ENCODE peak calls at places on chromosome 17, in nine cellular contexts. J is mesothelial cell of epicardium; B is brain microvascular endothelial cell; N is colonic mucosa; K is CD4-positive, alpha-beta T cell; H is cardiac muscle cell; I is right lobe of liver; G is NB4; M is epithelial cell of esophagus. V is an unnamed sample.

GRCh38 chr17:77935121-77935571 is 23.4 kb upstream of the TNRC6C start:
- DNase-seq in N (no peak), I (peak), J (no peak), H (no peak), B (no peak), K (no peak), G (no peak), M (no peak), V (no peak)

GRCh38 chr17:78454346-78454745 is 75.9 kb downstream of the PGS1 start:
- DNase-seq in J (no peak), B (no peak), G (no peak), H (no peak), K (no peak), N (no peak), I (no peak), M (no peak), V (no peak)

GRCh38 chr17:10106067-10106466 is 92.3 kb downstream of the GAS7 start:
- DNase-seq in K (no peak), M (no peak), I (peak), H (no peak), B (no peak), N (no peak), G (no peak), J (no peak), V (no peak)

GRCh38 chr17:9905902-9906301 is 831 bp upstream of the RCVRN start:
- DNase-seq in N (no peak), B (no peak), I (no peak), K (no peak), G (peak), M (no peak), H (peak), J (no peak), V (peak)

GRCh38 chr17:49597928-49598655 is 22.4 kb downstream of the NXPH3 start:
- DNase-seq in B (no peak), M (no peak), J (no peak), N (no peak), G (no peak), H (peak), K (no peak), I (no peak), V (no peak)

GRCh38 chr17:79026345-79027273 is 2.6 kb downstream of the C1QTNF1 start:
- DNase-seq in J (no peak), B (no peak), H (peak), M (peak), I (no peak), N (peak), G (no peak), K (no peak), V (no peak)

GRCh38 chr17:20954794-20955193 is 88.0 kb downstream of the USP22 start:
- DNase-seq in H (no peak), M (no peak), K (no peak), G (no peak), I (no peak), B (no peak), J (no peak), N (no peak), V (no peak)

GRCh38 chr17:19578545-19578944 is 44.9 kb downstream of the SLC47A1 start:
- DNase-seq in G (no peak), J (no peak), H (peak), I (no peak), N (no peak), K (no peak), B (no peak), M (peak), V (no peak)

GRCh38 chr17:49406791-49407190 is 7.9 kb downstream of the PHB1 start:
- DNase-seq in G (no peak), B (no peak), H (no peak), J (no peak), K (no peak), N (no peak), I (no peak), M (no peak), V (no peak)

GRCh38 chr17:35740997-35741931 is 9.8 kb downstream of the RASL10B start:
- DNase-seq in B (no peak), M (peak), I (peak), K (no peak), H (peak), N (no peak), G (no peak), J (no peak), V (no peak)

GRCh38 chr17:79622776-79623175 is 11.9 kb upstream of the RBFOX3 start:
- DNase-seq in G (no peak), K (no peak), J (peak), I (peak), M (no peak), H (no peak), B (no peak), N (no peak), V (no peak)

GRCh38 chr17:73784015-73784603 is 139.9 kb upstream of the SDK2 start:
- DNase-seq in I (no peak), N (no peak), B (no peak), H (no peak), K (no peak), M (no peak), G (no peak), J (no peak), V (no peak)

GRCh38 chr17:82947051-82947991 is 107.5 kb upstream of the ZNF750 start:
- DNase-seq in H (no peak), M (no peak), G (no peak), K (no peak), N (no peak), I (peak), B (no peak), J (no peak), V (no peak)

GRCh38 chr17:62753562-62753961 is 54.6 kb downstream of the MARCHF10 start:
- DNase-seq in M (no peak), I (no peak), G (no peak), J (no peak), B (no peak), H (no peak), N (no peak), K (no peak), V (no peak)

GRCh38 chr17:50686494-50687199 is 21.1 kb downstream of the ANKRD40 start:
- DNase-seq in H (peak), N (peak), I (peak), M (peak), G (no peak), J (no peak), B (peak), K (no peak), V (no peak)

GRCh38 chr17:21042434-21043295 is at the start of gene USP22:
- DNase-seq in B (no peak), G (no peak), N (peak), M (no peak), K (no peak), I (no peak), H (no peak), J (peak), V (peak)

GRCh38 chr17:16287563-16288027 is 65.7 kb downstream of the CENPV start:
- DNase-seq in K (no peak), I (no peak), B (peak), N (peak), J (no peak), G (peak), H (peak), M (no peak), V (peak)

GRCh38 chr17:17078832-17079231 is 36.6 kb downstream of the MPRIP start:
- DNase-seq in M (no peak), K (no peak), G (no peak), B (no peak), N (no peak), J (no peak), H (no peak), I (no peak), V (no peak)

GRCh38 chr17:55883112-55883511 is 132.3 kb downstream of the PCTP start:
- DNase-seq in I (no peak), K (no peak), N (no peak), J (no peak), B (no peak), H (no peak), M (no peak), G (no peak), V (no peak)

GRCh38 chr17:77314601-77315000 is 173.8 kb downstream of the SEC14L1 start:
- DNase-seq in H (no peak), N (no peak), K (no peak), G (no peak), B (no peak), J (no peak), M (no peak), I (peak), V (no peak)

GRCh38 chr17:35555695-35556094 is 4.9 kb downstream of the SLFN14 start:
- DNase-seq in J (no peak), I (no peak), B (no peak), M (no peak), G (no peak), K (no peak), H (no peak), N (no peak), V (no peak)

GRCh38 chr17:82035956-82036633 is 1.4 kb downstream of the DCXR start:
- DNase-seq in J (no peak), G (no peak), N (no peak), H (no peak), I (no peak), B (no peak), K (no peak), M (no peak), V (no peak)

GRCh38 chr17:64938925-64939474 is 19.7 kb upstream of the LRRC37A3 start:
- DNase-seq in M (peak), I (peak), H (peak), N (peak), B (peak), K (peak), J (no peak), G (peak), V (peak)

GRCh38 chr17:57366558-57367351 is 110.4 kb downstream of the MSI2 start:
- DNase-seq in I (peak), B (no peak), J (no peak), K (no peak), M (no peak), G (no peak), H (no peak), N (no peak), V (no peak)

GRCh38 chr17:77888242-77889134 is 70.0 kb upstream of the TNRC6C start:
- DNase-seq in M (no peak), J (no peak), G (no peak), N (no peak), H (no peak), K (no peak), B (no peak), I (no peak), V (no peak)

GRCh38 chr17:81241648-81242420 is 2.7 kb downstream of the NDUFAF8 start:
- DNase-seq in N (no peak), H (peak), J (peak), I (no peak), B (peak), M (peak), K (peak), G (peak), V (peak)

GRCh38 chr17:40180694-40181093 is 3.4 kb downstream of the RAPGEFL1 start:
- DNase-seq in I (peak), J (no peak), G (no peak), H (no peak), N (peak), M (peak), K (no peak), B (no peak), V (no peak)

GRCh38 chr17:22506861-22507260 is 814.5 kb downstream of the KCNJ18 start:
- DNase-seq in M (no peak), G (no peak), B (no peak), J (no peak), K (no peak), I (no peak), N (no peak), H (no peak), V (no peak)

GRCh38 chr17:41308918-41309359 is at the start of gene KRTAP16-1:
- DNase-seq in I (no peak), K (peak), B (no peak), J (no peak), M (no peak), N (no peak), G (no peak), H (no peak), V (no peak)

GRCh38 chr17:26775219-26775822 is 518.6 kb upstream of the WSB1 start:
- DNase-seq in J (no peak), H (no peak), K (no peak), G (no peak), B (no peak), I (no peak), N (no peak), M (no peak), V (no peak)

GRCh38 chr17:42562845-42563509 is 1.0 kb downstream of the COASY start:
- DNase-seq in B (no peak), J (no peak), K (no peak), G (peak), I (no peak), H (peak), N (no peak), M (no peak), V (no peak)

GRCh38 chr17:72691601-72692000 is 400.9 kb downstream of the SLC39A11 start:
- DNase-seq in K (no peak), G (no peak), I (no peak), B (peak), H (no peak), J (no peak), M (peak), N (no peak), V (no peak)

GRCh38 chr17:3964203-3965122 is at the start of gene ATP2A3:
- DNase-seq in G (peak), M (no peak), I (peak), H (no peak), K (peak), B (no peak), J (no peak), N (peak), V (peak)

GRCh38 chr17:41885733-41886132 is 20.5 kb upstream of the KLHL11 start:
- DNase-seq in H (no peak), B (no peak), N (no peak), K (no peak), J (no peak), I (no peak), M (no peak), G (peak), V (no peak)

GRCh38 chr17:61635913-61636432 is 45.0 kb upstream of the NACA2 start:
- DNase-seq in H (peak), M (peak), N (peak), J (no peak), G (peak), I (no peak), B (peak), K (peak), V (peak)

GRCh38 chr17:7336240-7337175 is at the start of gene ACAP1:
- DNase-seq in B (no peak), J (no peak), K (peak), G (peak), M (no peak), N (peak), H (no peak), I (no peak), V (peak)

GRCh38 chr17:12665263-12666210 is at the start of gene MYOCD:
- DNase-seq in G (no peak), H (peak), M (peak), B (peak), I (peak), K (no peak), J (peak), N (peak), V (peak)

GRCh38 chr17:15963670-15964110 is 18.8 kb downstream of the ADORA2B start:
- DNase-seq in H (peak), N (no peak), I (no peak), J (no peak), K (no peak), M (peak), G (no peak), B (peak), V (no peak)

GRCh38 chr17:77495575-77495974 is 354.8 kb downstream of the SEC14L1 start:
- DNase-seq in B (no peak), K (no peak), G (no peak), N (no peak), I (peak), J (no peak), H (no peak), M (no peak), V (no peak)

DNA sequence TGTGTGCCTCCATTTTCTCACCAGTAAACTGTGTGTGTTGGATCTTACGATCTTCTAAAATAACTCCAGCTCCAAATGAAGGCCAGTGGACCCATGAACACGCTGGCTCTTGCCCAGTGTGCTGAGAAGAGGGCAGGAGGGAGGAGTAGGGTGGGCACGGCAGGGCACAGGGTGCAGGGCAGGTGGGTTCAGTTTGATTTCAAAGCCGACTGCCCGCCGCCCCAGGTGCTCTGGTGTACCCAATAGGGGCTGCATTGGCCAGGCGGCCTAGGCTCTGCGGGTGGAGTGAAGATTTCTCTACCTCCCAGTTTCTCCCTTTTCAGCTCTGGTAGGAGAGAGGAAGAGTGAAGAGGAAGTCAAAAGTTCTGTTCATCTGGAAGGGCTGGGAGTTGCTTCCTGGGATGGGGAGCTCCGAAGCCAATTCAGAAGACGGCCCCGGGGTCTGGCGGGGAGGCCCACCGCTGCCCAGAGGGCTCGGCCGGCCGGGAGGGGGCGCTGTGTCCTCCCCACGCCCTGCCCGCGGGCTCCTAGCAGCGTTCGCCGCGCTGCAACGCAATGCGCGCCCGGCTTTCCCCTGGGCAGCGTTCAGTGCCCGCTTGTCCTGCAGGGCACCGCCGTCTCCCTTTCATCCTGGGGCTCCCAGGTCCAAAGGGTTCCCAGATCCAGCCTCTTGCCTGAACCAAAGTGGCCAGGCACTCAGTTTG is 1.1 kb upstream of the CRHR1 start:
- DNase-seq in I (no peak), J (peak), K (peak), M (no peak), N (no peak), B (no peak), H (peak), G (no peak), V (peak)
- TF ChIP-seq CTCF in I (peak), J (peak), K (no peak), M (no peak), N (peak), B (peak), H (peak), G (no peak), V (no peak)

DNA sequence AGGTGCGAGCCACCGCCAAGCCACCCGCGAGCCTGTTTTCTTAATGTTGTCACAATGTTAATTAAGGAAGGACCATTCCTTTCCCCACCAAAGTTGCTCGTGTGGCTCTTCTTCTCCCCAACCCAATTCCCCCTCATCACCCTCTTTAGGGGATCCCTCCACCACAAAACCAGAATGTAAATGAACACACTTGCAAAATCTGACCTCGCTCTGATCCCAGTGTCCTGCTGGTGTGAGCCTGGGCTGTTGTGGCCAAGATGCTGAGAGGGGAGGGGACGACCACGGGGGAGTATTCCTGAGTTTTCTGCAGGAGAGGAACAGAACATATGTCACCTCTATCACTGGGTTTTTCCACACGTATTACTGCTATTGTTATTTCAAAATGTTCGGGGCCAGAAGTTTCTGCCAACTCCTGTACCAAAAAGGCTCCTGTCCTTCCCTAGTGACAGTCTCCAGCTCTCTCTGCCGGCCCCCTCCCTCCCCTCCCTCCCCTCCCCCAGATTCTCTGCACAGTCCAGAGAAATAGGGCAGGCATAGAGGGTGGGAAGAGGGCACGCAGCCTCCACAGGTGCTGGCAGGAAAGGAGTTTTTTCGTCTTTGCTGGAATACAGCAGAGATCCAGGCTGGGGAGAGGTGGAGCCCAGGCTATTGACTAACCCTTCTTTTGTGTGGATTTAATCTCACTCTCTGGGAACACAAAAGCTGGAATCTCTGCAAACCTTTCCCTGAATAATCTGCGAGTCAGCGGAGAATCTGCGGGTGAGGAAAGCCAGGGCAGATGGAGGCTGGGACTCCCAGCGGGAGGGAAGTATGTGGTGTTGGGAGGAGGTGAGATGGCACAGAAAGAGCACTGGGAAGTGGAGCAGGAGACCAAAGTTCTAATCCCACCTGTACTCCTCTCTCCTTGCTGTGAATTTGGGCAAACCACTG is 4.5 kb upstream of the CA4 start:
- DNase-seq in M (no peak), I (no peak), H (peak), K (no peak), G (no peak), J (no peak), B (no peak), N (no peak), V (no peak)
- TF ChIP-seq CTCF in M (no peak), I (no peak), H (no peak), K (no peak), G (no peak), J (no peak), B (no peak), N (no peak), V (no peak)

DNA sequence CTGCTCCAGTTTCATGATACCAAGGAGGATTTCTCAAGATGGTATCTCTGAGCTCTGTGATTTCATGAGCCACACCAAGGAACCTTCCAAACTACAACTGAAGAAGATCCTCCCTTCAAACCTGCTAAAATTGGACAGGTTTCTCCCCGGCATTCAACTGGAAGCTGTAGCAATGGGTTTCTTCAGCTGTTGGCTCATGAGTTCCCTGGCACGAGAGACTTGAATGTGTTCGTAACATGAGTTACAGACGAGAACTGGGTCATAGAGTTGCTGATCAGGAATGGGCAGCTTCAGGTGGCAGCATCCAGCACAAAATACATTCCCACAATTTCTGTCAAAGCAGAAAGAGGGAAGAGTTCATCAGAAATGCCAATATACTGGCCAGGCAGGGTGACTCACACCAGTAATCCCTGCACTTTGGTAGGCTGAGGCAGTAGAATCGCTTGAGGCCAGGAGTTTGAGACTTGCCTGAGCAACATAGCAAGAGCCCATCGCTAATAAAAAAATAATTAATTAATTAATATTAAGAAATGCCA is 3.4 kb upstream of the HSF5 start:
- DNase-seq in G (no peak), J (no peak), K (no peak), N (no peak), H (no peak), M (peak), B (no peak), I (no peak), V (no peak)
- TF ChIP-seq CTCF in G (no peak), J (no peak), K (no peak), N (no peak), H (no peak), M (no peak), B (no peak), I (no peak), V (no peak)

GRCh38 chr17:38606646-38607611 is 1.2 kb upstream of the SRCIN1 start:
- DNase-seq in K (no peak), N (no peak), J (no peak), M (no peak), G (no peak), B (no peak), I (peak), H (no peak), V (no peak)
- TF ChIP-seq CTCF in K (no peak), N (no peak), J (peak), M (no peak), G (no peak), B (no peak), I (no peak), H (no peak), V (no peak)

DNA sequence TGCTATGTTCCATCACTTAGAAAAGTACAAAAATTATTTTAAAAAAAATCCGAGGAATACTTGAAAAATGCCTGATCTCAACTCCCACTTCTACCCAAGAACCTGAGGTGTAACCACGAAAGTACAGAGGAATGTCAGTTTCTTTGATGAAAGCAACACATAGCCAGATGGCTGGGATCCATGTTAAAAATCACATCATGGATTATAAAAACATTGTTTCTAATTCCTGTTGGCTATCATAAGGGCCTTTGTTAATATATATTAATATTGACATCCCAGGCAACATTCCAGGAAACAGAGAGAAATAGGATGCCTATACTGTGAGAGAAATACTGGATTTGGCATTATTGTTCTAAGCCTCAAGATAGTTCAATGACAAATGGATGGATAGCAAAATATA is 115.3 kb downstream of the SKAP1 start:
- DNase-seq in I (no peak), N (no peak), K (no peak), J (no peak), G (no peak), M (no peak), H (no peak), B (no peak), V (no peak)
- TF ChIP-seq CTCF in I (no peak), N (no peak), K (no peak), J (no peak), G (no peak), M (no peak), H (no peak), B (no peak), V (no peak)